ENCODE peak calls at places on chromosomes 16 and 17, in six cellular contexts. W is esophagus squamous epithelium; F is transverse colon; N is CD8-positive, alpha-beta T cell; G is fibroblast of pulmonary artery; U is PC-9. L is an unnamed sample.

GRCh38 chr17:40854175-40854814 is 12.7 kb downstream of the KRT12 start:
- DNase-seq in W (no peak), N (no peak), U (peak), G (peak), F (no peak), L (peak)

GRCh38 chr17:77392376-77393273 is 251.9 kb downstream of the SEC14L1 start:
- DNase-seq in U (no peak), N (no peak), W (no peak), F (peak), G (no peak), L (no peak)

GRCh38 chr17:20955437-20956323 is 87.1 kb downstream of the USP22 start:
- DNase-seq in U (peak), G (peak), W (no peak), F (no peak), N (no peak), L (no peak)

GRCh38 chr17:20703781-20704180 is 124.3 kb downstream of the CDRT15L2 start:
- DNase-seq in F (no peak), U (peak), W (no peak), G (no peak), N (no peak), L (no peak)

GRCh38 chr17:8488491-8488890 is 52.8 kb downstream of the NDEL1 start:
- DNase-seq in U (no peak), G (no peak), N (no peak), W (no peak), F (no peak), L (no peak)

GRCh38 chr17:19247423-19247822 is 10.3 kb downstream of the EPN2 start:
- DNase-seq in N (no peak), G (no peak), F (no peak), U (no peak), W (no peak), L (no peak)

GRCh38 chr17:81092518-81093095 is 57.7 kb downstream of the BAIAP2 start:
- DNase-seq in G (no peak), N (no peak), W (no peak), U (no peak), F (no peak), L (no peak)

GRCh38 chr16:56610017-56610608 is 1.7 kb downstream of the MT2A start:
- DNase-seq in N (peak), F (peak), G (peak), W (no peak), U (peak), L (no peak)

GRCh38 chr17:10754109-10754508 is 24.3 kb upstream of the TMEM220 start:
- DNase-seq in G (peak), U (no peak), N (no peak), F (peak), W (no peak), L (no peak)
- TF ChIP-seq CTCF in G (peak), U (peak), N (no peak), F (peak), W (peak), L (peak)

DNA sequence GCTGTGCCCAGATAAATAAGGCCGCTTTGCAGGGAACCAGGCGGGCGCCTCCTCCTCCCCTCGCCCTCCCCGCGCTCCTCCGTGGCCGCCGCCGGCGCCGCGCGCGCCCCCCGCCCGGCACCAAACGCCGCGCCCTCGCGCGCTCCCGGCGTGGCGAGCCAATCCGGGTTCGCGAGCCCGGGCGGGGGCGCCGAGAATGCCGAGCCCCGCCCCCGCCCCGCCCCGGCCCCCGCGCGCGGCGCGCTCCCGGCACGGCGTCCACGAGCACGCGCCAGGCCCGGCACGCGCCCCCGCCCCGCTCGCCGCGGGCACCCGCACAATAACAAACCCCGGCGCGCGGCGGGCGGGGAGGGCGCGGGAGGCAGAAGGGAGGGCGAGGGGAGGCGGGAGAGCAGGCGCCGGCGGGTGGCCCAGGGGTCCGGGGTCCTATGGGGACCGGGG is at the start of gene FBXL16:
- DNase-seq in W (no peak), N (no peak), U (no peak), G (no peak), F (no peak), L (no peak)
- H3K4me3 ChIP-seq in W (peak), N (no peak), U (peak), G (no peak), F (no peak), L (no peak)

DNA sequence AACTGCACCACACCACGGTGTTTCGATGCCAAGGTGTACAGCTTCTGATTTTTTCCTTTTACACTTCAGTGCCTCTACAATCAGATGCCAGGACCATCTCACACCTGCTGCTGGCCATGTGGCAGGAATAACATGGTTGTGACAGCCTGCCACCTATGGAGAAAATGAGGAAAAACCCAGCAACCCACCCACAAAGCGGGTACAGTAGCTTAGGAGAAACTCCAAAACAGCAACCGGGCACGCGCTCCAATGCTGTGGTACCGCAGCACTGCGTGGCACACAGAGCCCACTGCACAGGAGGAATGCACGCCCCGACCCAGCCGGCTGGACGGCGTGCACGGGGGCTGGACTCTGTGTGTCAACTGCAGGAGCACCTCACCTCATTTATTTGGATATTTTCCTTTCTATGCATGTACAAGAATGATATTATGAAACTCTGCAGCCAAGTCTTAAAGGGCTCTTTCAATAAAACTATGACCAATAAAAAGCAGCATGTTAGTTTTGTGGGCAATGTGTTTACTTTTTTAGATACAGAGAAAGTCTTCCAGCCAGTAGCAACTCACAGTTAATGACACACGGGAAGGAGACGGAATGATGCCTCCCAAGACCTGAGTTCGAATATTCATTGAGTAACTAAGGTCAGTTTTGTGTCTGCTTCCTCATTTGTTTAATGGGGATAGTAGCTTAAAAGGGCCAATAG is 45.9 kb downstream of the MAP1LC3B start:
- DNase-seq in G (no peak), W (no peak), F (no peak), N (no peak), U (no peak), L (no peak)
- TF ChIP-seq CTCF in G (no peak), W (no peak), F (no peak), N (no peak), U (no peak), L (no peak)

DNA sequence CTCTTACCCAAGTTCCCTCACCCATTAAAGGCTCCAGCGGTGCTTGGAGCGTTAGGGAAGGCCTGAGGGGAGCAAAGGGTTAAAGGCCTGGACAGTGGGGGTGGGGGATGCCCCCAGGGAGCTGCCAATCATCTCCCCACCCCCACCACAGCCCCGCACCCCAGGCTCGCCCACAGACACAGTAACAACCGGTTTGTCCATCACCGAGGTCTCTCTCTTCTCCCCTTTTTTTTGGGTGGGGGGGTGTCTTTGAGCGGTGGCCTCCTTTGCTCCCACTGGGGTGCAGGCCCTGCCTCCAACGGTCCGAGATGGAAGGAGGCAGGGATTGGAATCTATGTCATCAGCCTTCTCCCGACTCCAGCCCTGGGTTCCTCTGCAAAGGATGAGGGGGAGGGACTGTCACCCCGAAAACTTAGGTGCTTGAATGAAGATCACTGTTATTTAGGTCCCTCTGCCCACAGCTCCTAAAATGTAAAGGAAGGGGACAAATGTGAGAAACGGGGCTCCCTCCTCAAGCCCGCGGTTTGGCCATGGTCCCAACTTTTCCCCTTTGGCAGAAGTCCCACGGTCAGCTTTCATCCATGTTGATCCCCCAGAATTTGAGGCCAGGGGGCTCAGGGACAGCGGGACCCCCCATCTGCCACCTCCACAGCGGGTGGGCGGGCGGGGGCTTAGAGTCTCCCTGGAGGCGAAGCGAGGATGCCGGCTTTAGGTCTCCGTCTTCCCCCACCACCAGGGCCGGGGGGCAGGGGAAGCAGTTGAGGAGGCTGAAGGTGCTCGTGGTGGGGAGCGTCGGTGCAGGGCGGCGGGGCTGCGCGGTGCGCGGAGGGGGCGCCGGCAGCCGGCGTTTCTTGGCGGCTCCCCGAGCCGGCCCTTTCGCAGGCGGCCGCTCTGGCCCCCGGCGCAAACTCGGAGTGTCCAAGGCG is 1.7 kb downstream of the EPOP start:
- DNase-seq in F (no peak), W (no peak), U (no peak), G (no peak), N (no peak), L (no peak)
- H3K4me3 ChIP-seq in F (peak), W (peak), U (peak), G (no peak), N (peak), L (peak)